ENCODE peak calls at places on chromosomes 1 and 21, in seven cellular contexts. U is neural progenitor cell; X is ovary; H is cardiac muscle cell; R is neuronal stem cell; Q is heart left ventricle; V is naive thymus-derived CD4-positive, alpha-beta T cell. A is an unnamed sample.

GRCh38 chr1:112761714-112762480 is 46.8 kb upstream of the PPM1J start:
- DNase-seq in U (no peak), X (no peak), H (no peak), R (no peak), Q (no peak), V (no peak), A (no peak)

GRCh38 chr1:18907021-18907913 is 4.9 kb upstream of the ALDH4A1 start:
- DNase-seq in U (peak; percentile 80), X (peak; percentile 76), H (peak; percentile 61), R (peak; percentile 47), Q (peak; percentile 57), V (peak; percentile 75), A (peak; percentile 67)

GRCh38 chr1:101075926-101076325 is 50.3 kb upstream of the DPH5 start:
- DNase-seq in U (no peak), X (no peak), H (no peak), R (no peak), Q (no peak), V (no peak), A (no peak)

GRCh38 chr1:217528271-217528670 is 102.6 kb downstream of the GPATCH2 start:
- DNase-seq in U (no peak), X (no peak), H (no peak), R (no peak), Q (no peak), V (no peak), A (no peak)

GRCh38 chr1:21553116-21553926 is 44.1 kb downstream of the ALPL start:
- DNase-seq in U (no peak), X (no peak), H (no peak), R (no peak), Q (no peak), V (no peak), A (no peak)

GRCh38 chr21:35614412-35614901 is 445.9 kb downstream of the SETD4 start:
- DNase-seq in U (no peak), X (no peak), H (no peak), R (no peak), Q (no peak), V (no peak), A (no peak)

GRCh38 chr1:75765697-75766355 is 20.2 kb upstream of the RABGGTB start:
- DNase-seq in U (no peak), X (no peak), H (no peak), R (no peak), Q (no peak), V (no peak), A (no peak)

GRCh38 chr1:153944005-153944821 is 2.3 kb downstream of the DENND4B start:
- DNase-seq in U (no peak), X (no peak), H (no peak), R (no peak), Q (no peak), V (no peak), A (no peak)

GRCh38 chr1:48645883-48646282 is 130.8 kb downstream of the BEND5 start:
- DNase-seq in U (no peak), X (no peak), H (no peak), R (no peak), Q (no peak), V (no peak), A (no peak)

GRCh38 chr1:70706381-70707173 is 295.5 kb downstream of the CTH start:
- DNase-seq in U (peak; percentile 69), X (no peak), H (peak; percentile 15), R (peak; percentile 9), Q (no peak), V (no peak), A (no peak)

GRCh38 chr1:111448482-111448917 is 556 bp downstream of the WDR77 start:
- DNase-seq in U (no peak), X (no peak), H (no peak), R (no peak), Q (no peak), V (peak; percentile 11), A (peak; percentile 38)

GRCh38 chr1:232140419-232141166 is 489.3 kb downstream of the SIPA1L2 start:
- DNase-seq in U (no peak), X (no peak), H (no peak), R (no peak), Q (no peak), V (no peak), A (no peak)

GRCh38 chr1:239268007-239268406 is 118.4 kb upstream of the CHRM3 start:
- DNase-seq in U (no peak), X (no peak), H (no peak), R (no peak), Q (no peak), V (no peak), A (no peak)

GRCh38 chr1:37553598-37553926 is 531 bp downstream of the SNIP1 start:
- DNase-seq in U (no peak), X (no peak), H (no peak), R (no peak), Q (no peak), V (no peak), A (no peak)

GRCh38 chr21:46144464-46145070 is 10.8 kb downstream of the FTCD start:
- DNase-seq in U (no peak), X (peak; percentile 34), H (no peak), R (no peak), Q (no peak), V (no peak), A (no peak)

DNA sequence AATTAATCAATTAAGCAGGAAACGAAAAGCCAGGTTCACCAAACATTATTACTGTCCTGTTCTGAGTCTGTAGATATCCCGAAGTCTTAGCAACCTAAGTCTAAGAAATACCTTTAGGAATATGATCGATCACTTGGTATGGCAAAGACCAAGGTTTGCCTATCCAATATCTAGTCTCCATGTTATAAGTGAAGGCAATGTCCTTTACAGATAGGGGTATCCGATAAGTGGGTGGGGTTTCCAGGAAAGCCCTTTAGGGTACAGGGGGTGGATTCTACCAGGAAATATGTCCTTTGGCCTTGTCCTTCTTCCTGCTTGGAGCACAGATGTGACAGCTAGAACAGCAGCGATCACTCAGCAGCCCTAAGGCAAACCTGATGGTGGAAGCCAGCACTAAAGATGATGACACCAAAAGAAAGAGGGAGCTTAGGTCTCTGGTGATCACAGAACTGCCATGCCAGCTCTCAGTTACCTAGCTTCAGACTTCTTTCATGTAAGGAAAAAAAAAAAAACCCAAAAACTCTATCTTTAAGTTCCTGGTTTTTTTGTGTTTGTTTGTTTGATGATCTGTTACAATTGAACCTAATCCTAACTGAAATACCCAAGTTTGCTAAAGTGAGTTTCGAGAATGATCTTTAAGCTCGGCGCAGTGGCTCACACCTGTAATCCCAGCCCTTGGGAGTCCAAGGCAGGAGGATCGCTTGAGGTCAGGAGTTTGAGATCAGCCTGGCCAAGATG is 40.8 kb downstream of the DSTYK start:
- DNase-seq in U (no peak), X (no peak), H (no peak), R (no peak), Q (no peak), V (no peak), A (no peak)
- H3K27ac ChIP-seq in U (no peak overlapping the region), X (no peak overlapping the region), H (no peak overlapping the region), R (no peak overlapping the region), Q (no peak overlapping the region), V (no peak overlapping the region), A (no peak overlapping the region)

GRCh38 chr1:221171768-221172167 is 292.5 kb downstream of the HLX start:
- DNase-seq in U (no peak), X (no peak), H (no peak), R (no peak), Q (no peak), V (no peak), A (no peak)

GRCh38 chr1:221172836-221173235 is 293.6 kb downstream of the HLX start:
- DNase-seq in U (no peak), X (no peak), H (no peak), R (no peak), Q (no peak), V (no peak), A (no peak)

GRCh38 chr1:221169447-221169889 is 290.2 kb downstream of the HLX start:
- DNase-seq in U (peak; percentile 76), X (no peak), H (peak; percentile 9), R (peak; percentile 36), Q (no peak), V (no peak), A (no peak)

GRCh38 chr1:221174598-221174997 is 295.4 kb downstream of the HLX start:
- DNase-seq in U (peak; percentile 34), X (no peak), H (peak; percentile 43), R (no peak), Q (peak; percentile 76), V (no peak), A (no peak)
- H3K4me3 ChIP-seq in U (no peak overlapping the region), X (no peak overlapping the region), H (no peak overlapping the region), R (no peak overlapping the region), Q (no peak overlapping the region), V (no peak overlapping the region), A (no peak overlapping the region)

GRCh38 chr1:2202008-2202575 is 7.5 kb upstream of the FAAP20 start:
- DNase-seq in U (no peak), X (no peak), H (no peak), R (no peak), Q (no peak), V (no peak), A (no peak)
- H3K4me1 ChIP-seq in U (peaks cover 13% of the 10 kb centered on the region), X (peaks cover 16% of the 10 kb centered on the region), H (peaks cover 27% of the 10 kb centered on the region), R (peaks cover 25% of the 10 kb centered on the region), Q (peaks cover 49% of the 10 kb centered on the region), V (peaks cover 23% of the 10 kb centered on the region), A (peaks cover 12% of the 10 kb centered on the region)

GRCh38 chr1:203317429-203318228 is 12.3 kb downstream of the BTG2 start:
- DNase-seq in U (no peak), X (no peak), H (no peak), R (no peak), Q (no peak), V (no peak), A (peak; percentile 61)

GRCh38 chr1:203316626-203317093 is 11.3 kb downstream of the BTG2 start:
- DNase-seq in U (no peak), X (no peak), H (no peak), R (no peak), Q (no peak), V (no peak), A (peak; percentile 85)

GRCh38 chr1:203321273-203322052 is 16.1 kb downstream of the BTG2 start:
- DNase-seq in U (no peak), X (no peak), H (no peak), R (no peak), Q (no peak), V (no peak), A (no peak)

GRCh38 chr1:203320546-203321272 is 15.4 kb downstream of the BTG2 start:
- DNase-seq in U (peak; percentile 56), X (no peak), H (no peak), R (no peak), Q (peak; percentile 59), V (peak; percentile 89), A (peak; percentile 87)

DNA sequence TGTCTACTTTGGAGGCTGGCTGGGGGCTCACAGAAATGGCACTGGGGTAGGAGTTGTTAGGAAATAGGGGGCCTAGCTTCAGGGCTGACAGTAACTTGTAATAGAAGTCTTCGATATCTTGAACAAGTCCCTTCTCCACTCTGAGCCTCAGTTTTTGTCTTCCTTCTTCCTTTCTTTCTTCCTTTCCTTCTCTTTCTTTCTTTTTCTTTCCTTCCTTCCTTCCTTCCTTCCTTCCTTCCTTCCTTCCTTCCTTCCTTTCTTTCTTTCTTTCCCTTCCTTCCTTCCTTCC is 12.9 kb downstream of the BTG2 start:
- DNase-seq in U (no peak), X (no peak), H (no peak), R (no peak), Q (no peak), V (no peak), A (no peak)
- H3K27ac ChIP-seq in U (no peak overlapping the region), X (peak overlapping the region; percentile 6), H (no peak overlapping the region), R (no peak overlapping the region), Q (no peak overlapping the region), V (peak overlapping the region; percentile 3), A (no peak overlapping the region)

GRCh38 chr1:209412036-209412435 is 171.5 kb upstream of the CAMK1G start:
- DNase-seq in U (no peak), X (no peak), H (no peak), R (no peak), Q (no peak), V (no peak), A (no peak)
- H3K4me3 ChIP-seq in U (no peak overlapping the region), X (no peak overlapping the region), H (no peak overlapping the region), R (no peak overlapping the region), Q (no peak overlapping the region), V (no peak overlapping the region), A (no peak overlapping the region)

A was measured in colonic mucosa.